ENCODE peak calls at places on chromosomes 7 and 10, in four cellular contexts. W is HCT116, F is K562, H is HepG2. Z is an unnamed sample.

GRCh38 chr7:36128448-36129047 is 24.5 kb upstream of the EEPD1 start:
- DNase-seq in W (peak), F (peak), H (peak), Z (peak)

GRCh38 chr7:25805027-25805687 is 346.8 kb upstream of the NFE2L3 start:
- DNase-seq in W (no peak), F (no peak), H (no peak), Z (no peak)

GRCh38 chr10:71778071-71778470 is 4.8 kb upstream of the VSIR start:
- DNase-seq in W (no peak), F (no peak), H (no peak), Z (no peak)

GRCh38 chr10:123704812-123705211 is 38.7 kb downstream of the GPR26 start:
- DNase-seq in W (no peak), F (no peak), H (no peak), Z (no peak)

GRCh38 chr7:34308595-34308994 is 349.4 kb upstream of the NPSR1 start:
- DNase-seq in W (no peak), F (no peak), H (no peak), Z (no peak)

GRCh38 chr7:103694304-103694703 is 248.3 kb upstream of the SLC26A5 start:
- DNase-seq in W (no peak), F (no peak), H (no peak), Z (no peak)

GRCh38 chr10:18822156-18822555 is 162.9 kb downstream of the ARL5B start:
- DNase-seq in W (no peak), F (no peak), H (peak), Z (no peak)

GRCh38 chr7:24508301-24508700 is 65.0 kb upstream of the PALS2 start:
- DNase-seq in W (no peak), F (no peak), H (no peak), Z (no peak)

GRCh38 chr7:129295015-129295423 is 70.2 kb downstream of the AHCYL2 start:
- DNase-seq in W (no peak), F (no peak), H (no peak), Z (no peak)

GRCh38 chr7:120280743-120281142 is 7.8 kb downstream of the KCND2 start:
- DNase-seq in W (no peak), F (no peak), H (no peak), Z (no peak)

GRCh38 chr7:158655931-158656441 is 48.6 kb downstream of the NCAPG2 start:
- DNase-seq in W (no peak), F (no peak), H (no peak), Z (no peak)

GRCh38 chr7:143120696-143121405 is 11.0 kb upstream of the PIP start:
- DNase-seq in W (no peak), F (no peak), H (no peak), Z (no peak)

GRCh38 chr10:132112611-132113010 is 46.9 kb downstream of the JAKMIP3 start:
- DNase-seq in W (no peak), F (no peak), H (no peak), Z (no peak)

GRCh38 chr7:7761340-7761973 is 43.0 kb upstream of the RPA3 start:
- DNase-seq in W (peak), F (peak), H (peak), Z (peak)

GRCh38 chr7:57308631-57309408 is 141.2 kb upstream of the ZNF716 start:
- DNase-seq in W (no peak), F (peak), H (no peak), Z (no peak)

GRCh38 chr10:45373783-45374450 is at the start of gene ALOX5:
- DNase-seq in W (no peak), F (peak), H (no peak), Z (no peak)

GRCh38 chr7:99383791-99384370 is 9.4 kb downstream of the ARPC1B start:
- DNase-seq in W (no peak), F (no peak), H (no peak), Z (no peak)

GRCh38 chr10:110115784-110116520 is 91.5 kb upstream of the MXI1 start:
- DNase-seq in W (no peak), F (no peak), H (no peak), Z (no peak)

GRCh38 chr10:125567529-125567928 is 115.4 kb downstream of the TEX36 start:
- DNase-seq in W (no peak), F (no peak), H (no peak), Z (no peak)

GRCh38 chr10:124357583-124357930 is 61.2 kb downstream of the OAT start:
- DNase-seq in W (no peak), F (no peak), H (no peak), Z (no peak)

GRCh38 chr7:25122373-25122772 is 2.7 kb downstream of the CYCS start:
- DNase-seq in W (no peak), F (no peak), H (no peak), Z (no peak)

GRCh38 chr10:6232846-6233724 is 30.4 kb downstream of the PFKFB3 start:
- DNase-seq in W (no peak), F (no peak), H (no peak), Z (no peak)

GRCh38 chr10:114576716-114577115 is 81.4 kb downstream of the ABLIM1 start:
- DNase-seq in W (no peak), F (no peak), H (no peak), Z (no peak)

GRCh38 chr7:7870590-7870989 is 98.0 kb upstream of the GLCCI1 start:
- DNase-seq in W (no peak), F (no peak), H (no peak), Z (no peak)

GRCh38 chr10:46552526-46553237 is 3.8 kb downstream of the GPRIN2 start:
- DNase-seq in W (no peak), F (no peak), H (no peak), Z (no peak)

GRCh38 chr10:113753020-113753692 is 1.7 kb downstream of the PLEKHS1 start:
- DNase-seq in W (no peak), F (no peak), H (no peak), Z (no peak)

GRCh38 chr7:151781161-151781845 is 95.6 kb downstream of the PRKAG2 start:
- DNase-seq in W (no peak), F (no peak), H (no peak), Z (no peak)

GRCh38 chr10:100186253-100186780 is 488 bp upstream of the ERLIN1 start:
- DNase-seq in W (no peak), F (no peak), H (no peak), Z (no peak)

GRCh38 chr7:94368371-94368791 is 26.3 kb upstream of the COL1A2 start:
- DNase-seq in W (no peak), F (no peak), H (no peak), Z (no peak)

GRCh38 chr7:31443457-31443856 is 70.4 kb upstream of the ITPRID1 start:
- DNase-seq in W (peak), F (peak), H (peak), Z (peak)

GRCh38 chr7:34208878-34209621 is 303.7 kb downstream of the BMPER start:
- DNase-seq in W (no peak), F (no peak), H (no peak), Z (no peak)

GRCh38 chr7:93232673-93233018 is 480 bp downstream of the VPS50 start:
- DNase-seq in W (no peak), F (peak), H (no peak), Z (no peak)

GRCh38 chr10:22583683-22584082 is 130.7 kb downstream of the PIP4K2A start:
- DNase-seq in W (no peak), F (no peak), H (no peak), Z (no peak)

GRCh38 chr10:33596411-33596810 is 261.9 kb upstream of the NRP1 start:
- DNase-seq in W (no peak), F (no peak), H (no peak), Z (no peak)

GRCh38 chr7:87225696-87226095 is 6.2 kb upstream of the TMEM243 start:
- DNase-seq in W (no peak), F (no peak), H (no peak), Z (no peak)

GRCh38 chr7:108605582-108606173 is 36.0 kb downstream of the DNAJB9 start:
- DNase-seq in W (no peak), F (no peak), H (no peak), Z (no peak)

GRCh38 chr7:36514289-36515243 is 124.9 kb downstream of the ANLN start:
- DNase-seq in W (no peak), F (no peak), H (no peak), Z (no peak)

GRCh38 chr7:139614886-139615285 is 91.4 kb downstream of the CLEC2L start:
- DNase-seq in W (no peak), F (no peak), H (no peak), Z (no peak)

GRCh38 chr7:139613971-139614411 is 90.5 kb downstream of the CLEC2L start:
- DNase-seq in W (no peak), F (no peak), H (no peak), Z (no peak)

GRCh38 chr7:139610595-139610994 is 87.1 kb downstream of the CLEC2L start:
- DNase-seq in W (no peak), F (no peak), H (no peak), Z (no peak)
- TF ChIP-seq TCF7L2 in W (no peak), F (no peak), H (no peak), Z (no peak)

GRCh38 chr10:103007017-103007416 is 88.9 kb downstream of the CNNM2 start:
- DNase-seq in W (no peak), F (no peak), H (peak), Z (no peak)
- H3K27ac ChIP-seq in W (no peak), F (no peak), H (peak), Z (no peak)

GRCh38 chr10:93752761-93753160 is 5.0 kb upstream of the LGI1 start:
- DNase-seq in W (peak), F (no peak), H (no peak), Z (peak)
- TF ChIP-seq TCF7L2 in W (no peak), F (no peak), H (no peak), Z (no peak)

DNA sequence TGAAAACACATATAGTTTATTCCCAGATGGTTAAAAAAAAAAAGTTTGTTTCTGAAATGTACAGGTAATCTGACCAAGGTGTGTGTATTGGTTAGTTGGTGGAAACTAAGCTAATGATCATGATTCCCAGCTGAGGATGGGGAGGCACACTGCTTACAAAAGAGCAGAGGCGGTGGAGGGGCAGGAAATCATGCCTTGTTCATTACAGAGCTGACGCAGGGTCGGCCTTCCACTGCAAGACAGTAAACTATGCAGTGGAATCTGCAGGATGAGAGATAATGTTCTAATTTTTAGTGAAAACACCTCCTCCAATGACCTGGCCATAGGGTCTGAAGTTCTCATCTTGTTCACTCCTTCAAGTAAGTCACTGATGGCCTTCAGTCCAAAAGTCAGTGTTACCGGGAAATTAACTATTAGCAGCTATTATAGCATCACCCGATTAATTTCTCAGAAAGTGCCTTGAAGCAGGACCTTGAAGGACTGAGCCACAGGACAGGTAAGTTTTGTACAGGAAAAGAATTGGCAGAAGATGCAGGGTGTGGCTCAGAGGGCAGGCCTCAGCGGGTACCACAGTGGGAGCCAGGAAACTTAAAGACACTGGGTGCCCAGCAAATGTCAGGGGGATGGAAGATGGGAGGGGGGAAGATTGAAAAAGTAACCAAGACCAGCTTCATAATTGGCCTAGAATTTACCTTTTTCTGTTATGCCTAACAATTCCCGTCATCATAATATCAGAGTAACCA is 36.0 kb downstream of the MYOF start:
- DNase-seq in W (no peak), F (no peak), H (no peak), Z (no peak)
- H3K27ac ChIP-seq in W (peak), F (no peak), H (peak), Z (peak)

DNA sequence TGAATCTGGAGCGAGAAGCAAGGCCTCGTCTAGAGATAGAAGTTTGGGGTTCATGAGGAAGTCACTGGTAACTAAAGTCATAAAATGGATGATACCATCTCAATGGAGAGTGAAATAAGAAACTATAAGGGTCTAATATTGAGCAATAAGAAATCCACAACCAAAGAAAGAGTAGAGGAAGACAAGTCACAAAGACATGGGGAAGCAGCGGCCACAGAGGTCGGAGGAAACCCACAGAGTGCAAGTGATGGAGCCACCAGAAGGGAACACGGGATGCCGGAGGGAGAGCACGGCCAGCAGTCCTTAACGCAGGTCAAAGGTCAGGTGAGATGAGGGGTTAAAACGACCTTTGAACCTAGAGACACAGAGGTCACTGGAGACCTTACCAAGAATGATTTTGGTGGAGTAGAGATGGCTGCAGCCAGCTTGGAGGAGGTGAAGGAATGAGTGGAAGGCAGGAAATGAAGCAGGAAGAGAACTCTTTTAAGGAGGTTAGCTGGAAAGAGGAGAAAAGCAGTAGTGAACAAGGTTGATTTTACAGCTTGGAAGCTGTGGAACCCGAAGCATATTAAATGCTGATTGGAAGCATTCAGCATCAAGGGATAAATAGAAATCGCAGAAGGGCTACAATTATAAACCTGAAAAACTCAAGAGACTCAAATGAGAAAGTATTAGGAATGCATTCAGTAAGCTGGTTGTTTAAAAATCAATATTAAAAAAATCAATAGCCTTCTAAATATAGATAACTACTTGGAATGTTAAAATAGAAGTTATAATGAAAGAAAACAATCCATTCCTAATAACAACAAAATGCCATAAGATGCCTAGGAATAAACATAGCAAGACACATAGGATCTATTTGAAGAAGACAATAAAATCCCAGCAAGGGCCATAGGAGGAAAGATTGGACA is 93.7 kb downstream of the SVOPL start:
- DNase-seq in W (no peak), F (no peak), H (no peak), Z (no peak)
- TF ChIP-seq TCF7L2 in W (no peak), F (no peak), H (no peak), Z (no peak)

GRCh38 chr10:121132278-121132672 is 281.1 kb downstream of the WDR11 start:
- DNase-seq in W (no peak), F (no peak), H (no peak), Z (no peak)
- H3K27ac ChIP-seq in W (no peak), F (no peak), H (no peak), Z (no peak)

GRCh38 chr7:117347480-117347879 is 24.6 kb upstream of the WNT2 start:
- DNase-seq in W (no peak), F (no peak), H (no peak), Z (no peak)

GRCh38 chr7:117347962-117348672 is 25.3 kb upstream of the WNT2 start:
- DNase-seq in W (no peak), F (no peak), H (no peak), Z (no peak)

GRCh38 chr7:117349545-117349944 is 26.7 kb upstream of the WNT2 start:
- DNase-seq in W (no peak), F (no peak), H (no peak), Z (no peak)

DNA sequence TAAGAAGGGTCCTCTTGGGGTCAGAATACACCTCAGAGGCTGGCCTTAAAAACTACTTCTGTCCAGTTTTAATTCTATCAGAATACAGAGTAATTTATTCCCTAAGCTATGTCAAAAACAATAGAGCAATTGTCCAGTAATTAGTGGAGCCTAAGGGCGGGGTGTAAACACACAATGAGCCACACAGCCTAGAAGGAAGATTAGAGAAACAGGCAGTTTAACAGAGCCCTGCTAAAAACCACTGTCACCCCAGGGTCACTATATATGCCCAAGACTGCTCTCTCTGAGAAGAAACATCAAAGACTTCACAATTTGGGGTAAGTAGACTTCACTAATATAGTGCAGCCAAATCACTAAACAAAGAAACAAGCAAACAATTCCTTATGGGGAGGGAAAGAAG is 27.2 kb upstream of the WNT2 start:
- DNase-seq in W (peak), F (no peak), H (no peak), Z (no peak)
- TF ChIP-seq TCF7L2 in W (no peak), F (no peak), H (no peak), Z (no peak)

GRCh38 chr7:131625817-131626372 is 69.5 kb upstream of the PODXL start:
- DNase-seq in W (peak), F (no peak), H (no peak), Z (peak)
- H3K27ac ChIP-seq in W (no peak), F (no peak), H (no peak), Z (no peak)

DNA sequence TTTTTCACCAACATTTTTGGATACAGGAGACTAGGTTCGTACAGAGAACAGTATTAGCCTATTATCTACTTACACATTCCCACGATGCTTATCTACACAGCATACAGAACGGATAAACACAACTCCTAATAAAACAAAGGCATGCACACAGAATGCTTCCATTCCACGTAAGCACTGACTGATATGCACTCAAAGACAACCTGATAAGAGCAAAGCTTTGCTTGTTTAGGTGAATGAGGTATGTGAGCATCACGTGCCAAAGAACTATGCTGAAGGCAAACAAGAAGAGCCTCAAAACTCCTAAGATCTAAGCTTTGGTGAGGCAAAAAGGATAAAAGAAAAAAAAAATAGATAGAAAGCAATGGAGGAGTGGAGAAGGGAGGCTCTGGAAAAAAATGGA is 413.5 kb upstream of the LRRN3 start:
- DNase-seq in W (no peak), F (no peak), H (peak), Z (no peak)
- TF ChIP-seq TCF7L2 in W (no peak), F (no peak), H (peak), Z (no peak)